ENCODE peak calls at places on chromosomes 2 and 18, in six cellular contexts. One of them, this sample, is unnamed.

GRCh38 chr18:51323941-51324340 is 126.5 kb upstream of the MEX3C start:
- DNase-seq in nephron progenitor cell: no peak
- DNase-seq in IMR-90: no peak
- DNase-seq in NCI-H510A treated with DMSO at 0.1 percent for 48 hours: no peak
- DNase-seq in astrocyte of the cerebellum: no peak
- DNase-seq in T1000: no peak
- DNase-seq in this sample: no peak

GRCh38 chr2:206989306-206989705 is 50.0 kb downstream of the CPO start:
- DNase-seq in nephron progenitor cell: peak; percentile 9
- DNase-seq in IMR-90: no peak
- DNase-seq in NCI-H510A treated with DMSO at 0.1 percent for 48 hours: peak; percentile 31
- DNase-seq in astrocyte of the cerebellum: no peak
- DNase-seq in T1000: no peak
- DNase-seq in this sample: peak; percentile 51

GRCh38 chr2:216497808-216498366 is 757 bp upstream of the RPL37A start:
- DNase-seq in nephron progenitor cell: no peak
- DNase-seq in IMR-90: no peak
- DNase-seq in NCI-H510A treated with DMSO at 0.1 percent for 48 hours: no peak
- DNase-seq in astrocyte of the cerebellum: no peak
- DNase-seq in T1000: no peak
- DNase-seq in this sample: no peak

GRCh38 chr18:74946646-74947045 is 262.3 kb downstream of the PTGR3 start:
- DNase-seq in nephron progenitor cell: no peak
- DNase-seq in IMR-90: peak; percentile 52
- DNase-seq in NCI-H510A treated with DMSO at 0.1 percent for 48 hours: no peak
- DNase-seq in astrocyte of the cerebellum: no peak
- DNase-seq in T1000: no peak
- DNase-seq in this sample: no peak

GRCh38 chr2:221502270-221502973 is 69.7 kb downstream of the EPHA4 start:
- DNase-seq in nephron progenitor cell: peak; percentile 7
- DNase-seq in IMR-90: peak; percentile 69
- DNase-seq in NCI-H510A treated with DMSO at 0.1 percent for 48 hours: no peak
- DNase-seq in astrocyte of the cerebellum: peak; percentile 35
- DNase-seq in T1000: peak; percentile 17
- DNase-seq in this sample: no peak

GRCh38 chr2:195520671-195521155 is 136.3 kb upstream of the SLC39A10 start:
- DNase-seq in nephron progenitor cell: no peak
- DNase-seq in IMR-90: peak; percentile 99
- DNase-seq in NCI-H510A treated with DMSO at 0.1 percent for 48 hours: no peak
- DNase-seq in astrocyte of the cerebellum: peak; percentile 91
- DNase-seq in T1000: peak; percentile 59
- DNase-seq in this sample: no peak

GRCh38 chr18:9513971-9514512 is 38.7 kb downstream of the RALBP1 start:
- DNase-seq in nephron progenitor cell: no peak
- DNase-seq in IMR-90: peak; percentile 75
- DNase-seq in NCI-H510A treated with DMSO at 0.1 percent for 48 hours: no peak
- DNase-seq in astrocyte of the cerebellum: peak; percentile 34
- DNase-seq in T1000: no peak
- DNase-seq in this sample: no peak

GRCh38 chr2:56348382-56348781 is 164.6 kb downstream of the CCDC85A start:
- DNase-seq in nephron progenitor cell: no peak
- DNase-seq in IMR-90: no peak
- DNase-seq in NCI-H510A treated with DMSO at 0.1 percent for 48 hours: no peak
- DNase-seq in astrocyte of the cerebellum: no peak
- DNase-seq in T1000: no peak
- DNase-seq in this sample: peak; percentile 23

GRCh38 chr18:39701839-39702238 is 2136.2 kb upstream of the CELF4 start:
- DNase-seq in nephron progenitor cell: no peak
- DNase-seq in IMR-90: peak; percentile 53
- DNase-seq in NCI-H510A treated with DMSO at 0.1 percent for 48 hours: no peak
- DNase-seq in astrocyte of the cerebellum: no peak
- DNase-seq in T1000: no peak
- DNase-seq in this sample: no peak

GRCh38 chr2:120749506-120750431 is 14.1 kb downstream of the GLI2 start:
- DNase-seq in nephron progenitor cell: no peak
- DNase-seq in IMR-90: peak; percentile 58
- DNase-seq in NCI-H510A treated with DMSO at 0.1 percent for 48 hours: no peak
- DNase-seq in astrocyte of the cerebellum: no peak
- DNase-seq in T1000: no peak
- DNase-seq in this sample: no peak

GRCh38 chr2:240817496-240818292 is 2.3 kb downstream of the KIF1A start:
- DNase-seq in nephron progenitor cell: no peak
- DNase-seq in IMR-90: no peak
- DNase-seq in NCI-H510A treated with DMSO at 0.1 percent for 48 hours: no peak
- DNase-seq in astrocyte of the cerebellum: no peak
- DNase-seq in T1000: no peak
- DNase-seq in this sample: no peak

GRCh38 chr2:135709992-135710391 is 31.7 kb upstream of the UBXN4 start:
- DNase-seq in nephron progenitor cell: peak; percentile 75
- DNase-seq in IMR-90: peak; percentile 39
- DNase-seq in NCI-H510A treated with DMSO at 0.1 percent for 48 hours: peak; percentile 43
- DNase-seq in astrocyte of the cerebellum: peak; percentile 19
- DNase-seq in T1000: peak; percentile 22
- DNase-seq in this sample: peak; percentile 56

GRCh38 chr2:218733615-218734021 is 23.0 kb downstream of the TTLL4 start:
- DNase-seq in nephron progenitor cell: no peak
- DNase-seq in IMR-90: peak; percentile 93
- DNase-seq in NCI-H510A treated with DMSO at 0.1 percent for 48 hours: no peak
- DNase-seq in astrocyte of the cerebellum: no peak
- DNase-seq in T1000: no peak
- DNase-seq in this sample: peak; percentile 72